ENCODE peak calls at places on chromosome 3, in four cellular contexts. V is midbrain, A is left ventricle myocardium superior, M is NAMALWA. C is an unnamed sample.

GRCh38 chr3:170355738-170356595 is 1.5 kb upstream of the SKIL start:
- DNase-seq in M (peak; percentile 82), A (peak; percentile 48), V (peak; percentile 56), C (peak; percentile 71)

GRCh38 chr3:71066849-71067261 is 516.7 kb downstream of the FOXP1 start:
- DNase-seq in A (peak; percentile 23), M (peak; percentile 66), V (no peak), C (no peak)

GRCh38 chr3:117217837-117218236 is 508.3 kb downstream of the TUSC7 start:
- DNase-seq in A (no peak), V (no peak), M (no peak), C (no peak)

GRCh38 chr3:127059032-127059560 is 76.2 kb downstream of the PLXNA1 start:
- DNase-seq in A (no peak), V (no peak), M (no peak), C (no peak)

GRCh38 chr3:61704807-61705206 is 143.4 kb downstream of the PTPRG start:
- DNase-seq in A (no peak), M (no peak), V (no peak), C (no peak)

GRCh38 chr3:193764959-193765358 is 172.0 kb downstream of the OPA1 start:
- DNase-seq in V (no peak), M (no peak), A (no peak), C (no peak)

GRCh38 chr3:118540826-118541225 is 493.8 kb downstream of the IGSF11 start:
- DNase-seq in A (no peak), V (no peak), M (no peak), C (no peak)

GRCh38 chr3:182683335-182684257 is 109.7 kb upstream of the ATP11B start:
- DNase-seq in V (peak; percentile 87), M (peak; percentile 86), A (peak; percentile 35), C (peak; percentile 40)

GRCh38 chr3:127137113-127137512 is 55.8 kb upstream of the PRR23E start:
- DNase-seq in A (no peak), M (no peak), V (no peak), C (no peak)

GRCh38 chr3:128725547-128725931 is 444 bp upstream of the RAB7A start:
- DNase-seq in M (no peak), A (no peak), V (no peak), C (no peak)

GRCh38 chr3:188421151-188421821 is 267.3 kb downstream of the LPP start:
- DNase-seq in M (peak; percentile 38), V (no peak), A (no peak), C (no peak)

GRCh38 chr3:196941846-196942225 is 492 bp downstream of the NCBP2 start:
- DNase-seq in A (no peak), V (peak; percentile 33), M (peak; percentile 65), C (peak; percentile 37)

C was measured in heart right ventricle.